ENCODE peak calls at places on chromosomes 16 and 17, in four cellular contexts. One of them, this sample, is unnamed.

GRCh38 chr17:50834786-50835562 is 412 bp upstream of the WFIKKN2 start:
- DNase-seq in HCT116: no peak
- DNase-seq in HepG2: no peak
- DNase-seq in K562: no peak
- DNase-seq in this sample: no peak

GRCh38 chr17:62150471-62150870 is 85.4 kb upstream of the MED13 start:
- DNase-seq in HepG2: no peak
- DNase-seq in HCT116: no peak
- DNase-seq in K562: no peak
- DNase-seq in this sample: no peak

GRCh38 chr17:75344664-75345063 is 55.4 kb upstream of the SLC25A19 start:
- DNase-seq in K562: peak; percentile 41
- DNase-seq in HepG2: no peak
- DNase-seq in HCT116: no peak
- DNase-seq in this sample: no peak

GRCh38 chr17:29150191-29150590 is 30.0 kb downstream of the MYO18A start:
- DNase-seq in HCT116: no peak
- DNase-seq in HepG2: no peak
- DNase-seq in K562: no peak
- DNase-seq in this sample: no peak

GRCh38 chr16:12507366-12507765 is 296.3 kb downstream of the CPPED1 start:
- DNase-seq in HCT116: no peak
- DNase-seq in K562: no peak
- DNase-seq in HepG2: no peak
- DNase-seq in this sample: no peak

GRCh38 chr17:7046127-7046724 is 2.3 kb upstream of the SLC16A11 start:
- DNase-seq in K562: no peak
- DNase-seq in HepG2: peak; percentile 54
- DNase-seq in HCT116: peak; percentile 71
- DNase-seq in this sample: no peak

GRCh38 chr16:22843856-22844255 is 29.9 kb downstream of the HS3ST2 start:
- DNase-seq in HCT116: no peak
- DNase-seq in K562: no peak
- DNase-seq in HepG2: no peak
- DNase-seq in this sample: no peak

GRCh38 chr17:29347831-29348281 is 42.3 kb upstream of the TAOK1 start:
- DNase-seq in K562: no peak
- DNase-seq in HepG2: no peak
- DNase-seq in HCT116: no peak
- DNase-seq in this sample: no peak

GRCh38 chr17:75508122-75508719 is 7.1 kb downstream of the CASKIN2 start:
- DNase-seq in K562: no peak
- DNase-seq in HCT116: no peak
- DNase-seq in HepG2: no peak
- DNase-seq in this sample: no peak

GRCh38 chr16:85563031-85563430 is 50.1 kb upstream of the GSE1 start:
- DNase-seq in HCT116: no peak
- DNase-seq in HepG2: no peak
- DNase-seq in K562: no peak
- DNase-seq in this sample: no peak

GRCh38 chr16:9610727-9611126 is 519.3 kb downstream of the HAPSTR1 start:
- DNase-seq in HCT116: no peak
- DNase-seq in K562: no peak
- DNase-seq in HepG2: no peak
- DNase-seq in this sample: no peak

GRCh38 chr17:64466019-64466735 is 17.3 kb downstream of the MILR1 start:
- DNase-seq in K562: no peak
- DNase-seq in HepG2: no peak
- DNase-seq in HCT116: no peak
- DNase-seq in this sample: no peak

GRCh38 chr16:77556203-77556602 is 121.4 kb upstream of the ADAMTS18 start:
- DNase-seq in HepG2: peak; percentile 51
- DNase-seq in K562: no peak
- DNase-seq in HCT116: no peak
- DNase-seq in this sample: no peak

GRCh38 chr17:52181842-52182241 is 23.3 kb upstream of the CA10 start:
- DNase-seq in K562: no peak
- DNase-seq in HCT116: no peak
- DNase-seq in HepG2: no peak
- DNase-seq in this sample: no peak

GRCh38 chr17:6510321-6511023 is 45.9 kb downstream of the PITPNM3 start:
- DNase-seq in K562: no peak
- DNase-seq in HepG2: no peak
- DNase-seq in HCT116: no peak
- DNase-seq in this sample: no peak

GRCh38 chr17:37848690-37849616 is 75.3 kb upstream of the TBC1D3K start:
- DNase-seq in K562: no peak
- DNase-seq in HCT116: peak; percentile 89
- DNase-seq in HepG2: no peak
- DNase-seq in this sample: no peak

GRCh38 chr16:75379339-75379738 is 54.0 kb downstream of the CFDP1 start:
- DNase-seq in K562: no peak
- DNase-seq in HepG2: no peak
- DNase-seq in HCT116: no peak
- DNase-seq in this sample: no peak

GRCh38 chr16:66588981-66589713 is 9.9 kb downstream of the CMTM2 start:
- DNase-seq in HepG2: peak; percentile 55
- DNase-seq in K562: peak; percentile 72
- DNase-seq in HCT116: no peak
- DNase-seq in this sample: no peak

GRCh38 chr16:24291932-24292331 is 35.8 kb downstream of the CACNG3 start:
- DNase-seq in HCT116: no peak
- DNase-seq in K562: no peak
- DNase-seq in HepG2: no peak
- DNase-seq in this sample: no peak

GRCh38 chr17:17493249-17493985 is 2.8 kb downstream of the RASD1 start:
- DNase-seq in HepG2: no peak
- DNase-seq in HCT116: no peak
- DNase-seq in K562: no peak
- DNase-seq in this sample: no peak

GRCh38 chr17:1164935-1165556 is 14.7 kb downstream of the ABR start:
- DNase-seq in HepG2: no peak
- DNase-seq in HCT116: no peak
- DNase-seq in K562: no peak
- DNase-seq in this sample: no peak

GRCh38 chr16:75265911-75266701 is 14.7 kb upstream of the BCAR1 start:
- DNase-seq in HepG2: peak; percentile 84
- DNase-seq in HCT116: no peak
- DNase-seq in K562: peak; percentile 94
- DNase-seq in this sample: no peak

GRCh38 chr17:82351254-82351712 is 7.8 kb upstream of the TEX19 start:
- DNase-seq in HCT116: no peak
- DNase-seq in K562: no peak
- DNase-seq in HepG2: no peak
- DNase-seq in this sample: no peak

GRCh38 chr17:53462393-53462811 is 360.3 kb upstream of the KIF2B start:
- DNase-seq in K562: no peak
- DNase-seq in HepG2: no peak
- DNase-seq in HCT116: no peak
- DNase-seq in this sample: no peak

GRCh38 chr16:985237-985636 is 3.7 kb downstream of the SOX8 start:
- DNase-seq in K562: no peak
- DNase-seq in HepG2: no peak
- DNase-seq in HCT116: no peak
- DNase-seq in this sample: no peak

GRCh38 chr17:6420173-6420641 is 14.7 kb downstream of the AIPL1 start:
- DNase-seq in HepG2: no peak
- DNase-seq in K562: no peak
- DNase-seq in HCT116: no peak
- DNase-seq in this sample: no peak

GRCh38 chr17:60792250-60792898 is 114.7 kb downstream of the BCAS3 start:
- DNase-seq in HepG2: no peak
- DNase-seq in K562: no peak
- DNase-seq in HCT116: no peak
- DNase-seq in this sample: no peak

GRCh38 chr17:83182620-83183063 is 103.2 kb downstream of the METRNL start:
- DNase-seq in K562: no peak
- DNase-seq in HCT116: no peak
- DNase-seq in HepG2: no peak
- DNase-seq in this sample: no peak

GRCh38 chr16:87436225-87437172 is 44.4 kb downstream of the MAP1LC3B start:
- DNase-seq in HCT116: no peak
- DNase-seq in K562: no peak
- DNase-seq in HepG2: no peak
- DNase-seq in this sample: no peak

GRCh38 chr16:3695610-3696369 is 21.5 kb downstream of the TRAP1 start:
- DNase-seq in HCT116: no peak
- DNase-seq in HepG2: peak; percentile 94
- DNase-seq in K562: no peak
- DNase-seq in this sample: no peak

GRCh38 chr17:77002103-77003045 is 134.2 kb downstream of the MGAT5B start:
- DNase-seq in HCT116: peak; percentile 85
- DNase-seq in K562: no peak
- DNase-seq in HepG2: peak; percentile 100
- DNase-seq in this sample: peak; percentile 64

GRCh38 chr16:28537964-28538732 is 626 bp downstream of the NUPR1 start:
- DNase-seq in HepG2: no peak
- DNase-seq in HCT116: no peak
- DNase-seq in K562: no peak
- DNase-seq in this sample: no peak

GRCh38 chr17:66522591-66523272 is 220.3 kb downstream of the PRKCA start:
- DNase-seq in K562: no peak
- DNase-seq in HCT116: no peak
- DNase-seq in HepG2: no peak
- DNase-seq in this sample: no peak
- TF ChIP-seq TCF7L2 in K562: no peak
- TF ChIP-seq TCF7L2 in HCT116: no peak
- TF ChIP-seq TCF7L2 in HepG2: no peak
- TF ChIP-seq TCF7L2 in this sample: no peak

DNA sequence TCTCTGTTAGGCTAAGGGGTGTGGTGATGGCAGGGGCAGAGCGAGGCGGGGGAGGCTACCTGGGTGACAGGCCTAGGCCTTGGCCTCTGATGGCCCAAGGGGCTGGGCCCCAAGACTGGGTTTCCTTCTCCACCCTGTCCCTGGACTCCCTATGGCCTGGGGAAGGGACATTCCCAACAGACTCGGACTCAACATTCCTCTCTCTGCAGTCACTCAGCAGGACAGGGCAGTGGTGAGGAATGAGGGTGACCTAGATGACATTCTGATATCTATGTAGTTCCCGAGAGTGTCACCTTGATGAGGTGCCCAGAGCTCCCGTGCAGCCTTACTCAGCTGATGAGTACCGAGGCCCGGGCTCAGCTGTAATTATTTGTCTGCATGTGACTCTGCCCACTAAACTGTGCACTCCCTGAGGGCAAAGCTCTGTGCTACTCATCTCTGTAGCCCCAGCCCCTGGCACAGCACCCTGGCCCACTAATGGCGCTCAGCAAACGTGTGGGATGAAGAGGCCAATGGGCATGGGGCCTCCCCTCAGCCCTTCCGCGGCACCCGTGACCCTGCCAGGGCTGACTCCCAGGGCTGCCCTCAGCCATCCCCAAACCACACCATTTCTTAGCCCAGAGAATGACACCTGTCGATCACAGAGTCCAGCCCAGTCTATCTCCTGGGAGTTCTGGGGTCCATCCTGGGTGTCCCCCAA is 2.2 kb downstream of the PLCD3 start:
- DNase-seq in K562: no peak
- DNase-seq in HCT116: no peak
- DNase-seq in HepG2: peak; percentile 71
- DNase-seq in this sample: no peak
- H3K4me1 ChIP-seq in K562: peaks cover 26% of the 10 kb centered on the region
- H3K4me1 ChIP-seq in HCT116: peaks cover 59% of the 10 kb centered on the region
- H3K4me1 ChIP-seq in HepG2: peaks cover 64% of the 10 kb centered on the region
- H3K4me1 ChIP-seq in this sample: peaks cover 42% of the 10 kb centered on the region

DNA sequence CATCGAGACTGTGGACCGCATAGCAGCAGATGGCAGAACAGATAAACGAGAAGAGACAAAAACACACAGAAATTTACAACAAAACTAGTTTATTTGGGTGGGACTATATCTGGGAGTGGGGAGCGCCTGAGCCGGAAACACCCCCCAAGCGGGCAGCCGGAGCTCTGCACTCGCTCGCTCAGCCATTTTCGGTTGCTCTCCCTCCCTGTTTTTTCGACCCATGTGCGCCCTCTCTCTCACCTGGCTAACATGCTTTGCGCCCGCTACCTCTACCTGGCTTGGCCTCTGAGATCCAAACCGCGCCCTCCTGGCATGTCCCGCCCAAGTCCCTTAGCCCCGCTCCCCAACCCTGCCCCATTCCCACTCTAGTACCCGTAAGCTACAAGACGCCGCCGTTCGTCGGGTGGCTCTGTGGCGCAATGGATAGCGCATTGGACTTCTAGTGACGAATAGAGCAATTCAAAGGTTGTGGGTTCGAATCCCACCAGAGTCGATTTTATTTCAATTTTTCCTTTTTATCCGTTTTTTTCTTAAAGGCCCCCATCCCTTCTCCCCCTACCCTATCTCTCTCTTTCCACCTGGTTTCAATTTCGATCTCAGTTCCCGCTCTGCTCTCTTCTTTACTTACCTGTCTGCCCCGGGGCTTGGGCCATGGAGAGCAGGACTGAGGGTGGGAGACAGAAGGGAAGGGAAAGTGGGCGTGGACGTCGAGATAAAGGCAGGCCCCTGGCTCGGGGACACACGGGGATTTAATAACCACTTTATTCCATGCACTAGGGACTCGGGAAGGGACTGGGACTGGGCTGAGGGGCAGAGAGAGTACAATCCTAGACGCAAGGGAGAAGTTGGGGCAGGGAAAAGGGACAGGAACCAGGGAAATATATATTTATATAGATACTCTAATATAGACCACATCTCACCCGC is 2.5 kb upstream of the ALOXE3 start:
- DNase-seq in HepG2: no peak
- DNase-seq in HCT116: peak; percentile 88
- DNase-seq in K562: peak; percentile 59
- DNase-seq in this sample: no peak
- TF ChIP-seq TCF7L2 in HepG2: no peak
- TF ChIP-seq TCF7L2 in HCT116: no peak
- TF ChIP-seq TCF7L2 in K562: no peak
- TF ChIP-seq TCF7L2 in this sample: no peak

GRCh38 chr16:81548551-81548900 is 103.9 kb downstream of the CMIP start:
- DNase-seq in HepG2: no peak
- DNase-seq in K562: no peak
- DNase-seq in HCT116: no peak
- DNase-seq in this sample: no peak

GRCh38 chr16:81546781-81547180 is 102.2 kb downstream of the CMIP start:
- DNase-seq in HepG2: no peak
- DNase-seq in HCT116: no peak
- DNase-seq in K562: no peak
- DNase-seq in this sample: no peak

GRCh38 chr16:81548901-81549546 is 104.4 kb downstream of the CMIP start:
- DNase-seq in K562: no peak
- DNase-seq in HCT116: no peak
- DNase-seq in HepG2: peak; percentile 99
- DNase-seq in this sample: no peak

GRCh38 chr16:81547194-81547918 is 102.7 kb downstream of the CMIP start:
- DNase-seq in HCT116: no peak
- DNase-seq in HepG2: no peak
- DNase-seq in K562: no peak
- DNase-seq in this sample: no peak

GRCh38 chr16:81547919-81548216 is 103.3 kb downstream of the CMIP start:
- DNase-seq in HepG2: no peak
- DNase-seq in K562: no peak
- DNase-seq in HCT116: no peak
- DNase-seq in this sample: no peak
- H3K4me1 ChIP-seq in HepG2: peaks cover 100% of the 10 kb centered on the region
- H3K4me1 ChIP-seq in K562: peaks cover 16% of the 10 kb centered on the region
- H3K4me1 ChIP-seq in HCT116: peaks cover 3% of the 10 kb centered on the region
- H3K4me1 ChIP-seq in this sample: peaks cover 33% of the 10 kb centered on the region

GRCh38 chr16:4846503-4846900 is 586 bp downstream of the GLYR1 start:
- DNase-seq in HCT116: no peak
- DNase-seq in K562: no peak
- DNase-seq in HepG2: peak; percentile 35
- DNase-seq in this sample: no peak
- TF ChIP-seq TCF7L2 in HCT116: no peak
- TF ChIP-seq TCF7L2 in K562: no peak
- TF ChIP-seq TCF7L2 in HepG2: no peak
- TF ChIP-seq TCF7L2 in this sample: no peak

This sample was measured in Panc1.